ENCODE peak calls at places on chromosomes 16 and 17, in four cellular contexts. M is HepG2, H is K562, J is GM12878. N is an unnamed sample.

GRCh38 chr17:48954300-48954755 is 9.7 kb upstream of the SNF8 start:
- DNase-seq in M (peak; percentile 79), H (peak; percentile 55), J (no peak), N (peak; percentile 68)

GRCh38 chr17:81432873-81433451 is 37.7 kb downstream of the BAHCC1 start:
- DNase-seq in M (no peak), H (no peak), J (no peak), N (no peak)

GRCh38 chr16:87789437-87790277 is 23.9 kb upstream of the KLHDC4 start:
- DNase-seq in M (peak; percentile 95), H (no peak), J (no peak), N (no peak)

GRCh38 chr17:66930933-66931332 is 33.6 kb upstream of the CACNG4 start:
- DNase-seq in M (peak; percentile 40), H (peak; percentile 33), J (no peak), N (no peak)

GRCh38 chr16:25433388-25433787 is 175.7 kb upstream of the ZKSCAN2 start:
- DNase-seq in M (no peak), H (no peak), J (no peak), N (no peak)

GRCh38 chr17:48540213-48540612 is 4.7 kb downstream of the HOXB2 start:
- DNase-seq in M (no peak), H (no peak), J (no peak), N (no peak)

GRCh38 chr16:58032710-58033293 is 7.2 kb downstream of the MMP15 start:
- DNase-seq in M (no peak), H (peak; percentile 78), J (no peak), N (no peak)

GRCh38 chr16:56246051-56246817 is 54.9 kb downstream of the GNAO1 start:
- DNase-seq in M (peak; percentile 18), H (peak; percentile 23), J (no peak), N (no peak)

GRCh38 chr17:67467500-67468481 is 90.7 kb downstream of the PITPNC1 start:
- DNase-seq in M (no peak), H (no peak), J (no peak), N (no peak)

GRCh38 chr17:45256114-45256966 is 5.6 kb downstream of the SPATA32 start:
- DNase-seq in M (no peak), H (peak; percentile 55), J (no peak), N (no peak)

GRCh38 chr17:72457712-72458111 is 336.9 kb downstream of the SOX9 start:
- DNase-seq in M (no peak), H (no peak), J (no peak), N (no peak)

GRCh38 chr17:50710650-50711049 is 2.9 kb upstream of the ANKRD40 start:
- DNase-seq in M (no peak), H (no peak), J (no peak), N (no peak)

GRCh38 chr16:5776876-5777275 is 679.3 kb upstream of the EEF2KMT start:
- DNase-seq in M (no peak), H (no peak), J (no peak), N (no peak)

GRCh38 chr16:86975445-86975844 is 341.7 kb downstream of the C16orf95 start:
- DNase-seq in M (no peak), H (peak; percentile 69), J (no peak), N (peak; percentile 60)

GRCh38 chr16:58409316-58409973 is 17.2 kb downstream of the GINS3 start:
- DNase-seq in M (no peak), H (no peak), J (no peak), N (no peak)

GRCh38 chr16:67327774-67328173 is 1.2 kb downstream of the LRRC36 start:
- DNase-seq in M (no peak), H (no peak), J (no peak), N (no peak)

GRCh38 chr16:87441886-87442580 is 49.9 kb downstream of the MAP1LC3B start:
- DNase-seq in M (no peak), H (no peak), J (no peak), N (no peak)

GRCh38 chr17:78857266-78857665 is 16.7 kb upstream of the USP36 start:
- DNase-seq in M (no peak), H (no peak), J (no peak), N (no peak)

GRCh38 chr17:46072998-46073397 is 73.9 kb downstream of the STH start:
- DNase-seq in M (peak; percentile 20), H (no peak), J (no peak), N (no peak)

GRCh38 chr17:2094891-2095535 is 40.1 kb downstream of the HIC1 start:
- DNase-seq in M (peak; percentile 92), H (no peak), J (no peak), N (peak; percentile 35)

GRCh38 chr16:84281077-84281476 is 13.6 kb upstream of the WFDC1 start:
- DNase-seq in M (no peak), H (peak; percentile 75), J (no peak), N (peak; percentile 40)

GRCh38 chr16:8846401-8846932 is 22.3 kb downstream of the CARHSP1 start:
- DNase-seq in M (no peak), H (no peak), J (no peak), N (no peak)

GRCh38 chr17:82434216-82434565 is 15.8 kb upstream of the OGFOD3 start:
- DNase-seq in M (no peak), H (no peak), J (no peak), N (no peak)

GRCh38 chr17:58532555-58532951 is 18.1 kb upstream of the MTMR4 start:
- DNase-seq in M (no peak), H (no peak), J (no peak), N (no peak)

GRCh38 chr17:58530655-58531054 is 16.2 kb upstream of the MTMR4 start:
- DNase-seq in M (no peak), H (no peak), J (no peak), N (no peak)

GRCh38 chr17:58533616-58534188 is 19.3 kb upstream of the MTMR4 start:
- DNase-seq in M (no peak), H (no peak), J (no peak), N (no peak)

GRCh38 chr17:58531122-58531521 is 16.7 kb upstream of the MTMR4 start:
- DNase-seq in M (no peak), H (no peak), J (no peak), N (peak; percentile 32)

GRCh38 chr17:58531661-58532554 is 17.5 kb upstream of the MTMR4 start:
- DNase-seq in M (no peak), H (peak; percentile 96), J (no peak), N (peak; percentile 70)
- TF ChIP-seq CREM in M (no peak), H (no peak), J (no peak), N (no peak)

GRCh38 chr16:54447606-54448440 is 161.2 kb upstream of the IRX3 start:
- DNase-seq in M (no peak), H (peak; percentile 69), J (no peak), N (no peak)
- TF ChIP-seq CTCF in M (no peak), H (no peak), J (no peak), N (no peak)

GRCh38 chr16:31877876-31878642 is 4.5 kb downstream of the ZNF267 start:
- DNase-seq in M (no peak), H (no peak), J (no peak), N (no peak)

GRCh38 chr16:31874354-31875111 is 926 bp downstream of the ZNF267 start:
- DNase-seq in M (peak; percentile 48), H (no peak), J (peak; percentile 82), N (no peak)

GRCh38 chr16:31876955-31877828 is 3.6 kb downstream of the ZNF267 start:
- DNase-seq in M (peak; percentile 87), H (no peak), J (peak; percentile 94), N (no peak)

GRCh38 chr16:31873556-31874353 is at the start of gene ZNF267:
- DNase-seq in M (peak; percentile 94), H (peak; percentile 97), J (peak; percentile 50), N (peak; percentile 92)

GRCh38 chr16:31875112-31875803 is 1.7 kb downstream of the ZNF267 start:
- DNase-seq in M (no peak), H (no peak), J (no peak), N (no peak)
- TF ChIP-seq SP1 in M (no peak), H (no peak), J (no peak), N (no peak)

GRCh38 chr17:30321314-30321713 is 12.5 kb downstream of the TMIGD1 start:
- DNase-seq in M (no peak), H (no peak), J (no peak), N (no peak)

GRCh38 chr17:30324723-30325122 is 9.1 kb downstream of the TMIGD1 start:
- DNase-seq in M (no peak), H (no peak), J (no peak), N (no peak)

GRCh38 chr17:30323895-30324319 is 9.9 kb downstream of the TMIGD1 start:
- DNase-seq in M (no peak), H (no peak), J (no peak), N (no peak)

GRCh38 chr17:30326816-30327215 is 7.0 kb downstream of the TMIGD1 start:
- DNase-seq in M (no peak), H (no peak), J (no peak), N (no peak)

DNA sequence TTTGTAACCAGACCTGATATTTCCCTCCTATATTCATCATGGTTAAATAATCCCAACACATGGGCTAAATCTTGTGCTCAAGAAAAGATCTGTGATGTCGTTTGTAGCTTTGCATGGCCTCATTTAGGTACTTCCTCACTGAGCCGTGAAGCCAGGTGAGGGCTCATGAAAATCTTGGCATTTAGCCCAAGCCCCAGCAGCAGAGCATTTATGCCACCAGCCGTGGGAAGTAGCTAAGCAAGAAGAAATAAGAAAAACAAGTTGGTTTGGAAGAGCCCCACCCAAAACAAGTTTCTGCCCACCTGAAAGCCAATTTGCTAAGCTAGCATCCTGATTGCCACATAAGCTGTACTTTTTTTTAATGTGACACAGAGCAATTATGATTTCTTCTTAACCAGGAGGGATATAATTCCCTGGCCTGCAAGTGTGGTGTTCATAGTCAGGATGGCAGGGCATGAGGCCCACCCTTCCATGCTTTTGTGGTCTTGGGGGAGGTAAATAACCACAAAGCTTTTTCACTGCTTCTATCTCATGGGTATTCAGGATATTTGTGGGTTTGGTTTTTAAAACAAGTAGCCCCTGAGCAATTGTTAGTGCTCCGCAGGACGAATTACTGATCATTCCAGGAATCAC is 10.5 kb downstream of the TMIGD1 start:
- DNase-seq in M (no peak), H (no peak), J (no peak), N (no peak)
- TF ChIP-seq CREM in M (no peak), H (no peak), J (no peak), N (no peak)

DNA sequence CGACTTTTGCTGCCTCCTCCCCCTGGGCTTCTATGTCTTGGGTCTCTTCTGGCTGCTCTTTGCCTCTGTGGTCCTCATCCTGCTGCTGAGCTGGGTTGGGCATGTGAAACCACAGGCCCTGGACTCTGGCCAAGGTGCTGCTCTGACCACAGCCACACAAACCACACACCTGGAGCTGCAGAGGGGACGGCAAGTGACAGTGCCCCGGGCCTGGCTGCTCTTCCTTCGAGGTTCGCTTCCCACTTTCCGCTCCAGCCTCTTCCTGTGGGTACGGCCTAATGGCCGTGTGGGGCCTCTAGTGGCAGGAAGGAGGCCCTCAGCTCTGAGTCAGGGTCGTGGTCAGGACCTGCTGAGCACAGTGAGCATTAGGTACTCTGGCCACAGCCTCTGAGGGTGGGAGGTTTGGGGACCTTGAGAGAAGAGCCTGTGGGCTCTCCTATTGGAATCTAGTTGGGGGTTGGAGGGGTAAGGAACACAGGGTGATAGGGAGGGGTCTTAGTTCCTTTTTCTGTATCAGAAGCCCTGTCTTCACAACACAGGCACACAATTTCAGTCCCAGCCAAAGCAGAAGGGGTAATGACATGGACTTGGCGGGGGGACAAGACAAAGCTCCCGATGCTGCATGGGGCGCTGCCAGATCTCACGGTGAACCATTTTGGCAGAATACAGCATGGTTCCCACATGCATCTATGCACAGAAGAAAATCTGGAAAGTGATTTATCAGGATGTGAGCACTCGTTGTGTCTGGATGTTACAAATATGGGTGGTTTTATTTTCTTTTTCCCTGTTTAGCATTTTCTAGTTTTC is 2.3 kb downstream of the GP1BA start:
- DNase-seq in M (peak; percentile 46), H (peak; percentile 30), J (no peak), N (peak; percentile 50)
- TF ChIP-seq CTCF in M (peak; percentile 79), H (peak; percentile 41), J (peak; percentile 27), N (no peak)

GRCh38 chr17:43999024-43999423 is 5.4 kb upstream of the NAGS start:
- DNase-seq in M (no peak), H (no peak), J (no peak), N (no peak)
- TF ChIP-seq SP1 in M (no peak), H (no peak), J (no peak), N (no peak)

GRCh38 chr17:42049834-42050359 is 504 bp downstream of the C17orf113 start:
- DNase-seq in M (no peak), H (no peak), J (no peak), N (no peak)
- TF ChIP-seq CREM in M (no peak), H (no peak), J (no peak), N (no peak)